ENCODE peak calls at places on chromosomes 13 and 19, in four cellular contexts. Z, V, F and G are unnamed samples.
A peak's percentile ranks its signal among the peaks of the same experiment; 100 is the strongest.

GRCh38 chr19:2775556-2776430 is 7.3 kb downstream of the SGTA start:
- DNase-seq in Z (no peak), V (peak; percentile 75), F (peak; percentile 48), G (peak; percentile 61)

GRCh38 chr13:77386880-77387606 is 60.1 kb upstream of the MYCBP2 start:
- DNase-seq in Z (no peak), V (no peak), F (no peak), G (no peak)

GRCh38 chr19:3046621-3047306 is 15.5 kb downstream of the TLE5 start:
- DNase-seq in Z (peak; percentile 65), V (no peak), F (no peak), G (no peak)

GRCh38 chr19:5018224-5019015 is 49.5 kb downstream of the KDM4B start:
- DNase-seq in Z (no peak), V (no peak), F (no peak), G (no peak)

GRCh38 chr19:45250832-45251451 is at the start of gene MARK4:
- DNase-seq in Z (peak; percentile 55), V (peak; percentile 42), F (peak; percentile 50), G (peak; percentile 64)

GRCh38 chr19:42132030-42132628 is at the start of gene POU2F2:
- DNase-seq in Z (no peak), V (peak; percentile 94), F (peak; percentile 88), G (peak; percentile 86)

GRCh38 chr13:70339738-70340137 is 231.5 kb upstream of the KLHL1 start:
- DNase-seq in Z (peak; percentile 5), V (no peak), F (no peak), G (no peak)

GRCh38 chr19:14416743-14417214 is 2.4 kb downstream of the DDX39A start:
- DNase-seq in Z (no peak), V (peak; percentile 64), F (no peak), G (peak; percentile 31)

GRCh38 chr19:15251749-15252397 is 19.6 kb upstream of the EPHX3 start:
- DNase-seq in Z (peak; percentile 53), V (peak; percentile 28), F (no peak), G (no peak)

GRCh38 chr13:112719016-112719415 is 29.2 kb downstream of the ATP11A start:
- DNase-seq in Z (no peak), V (no peak), F (no peak), G (no peak)

GRCh38 chr19:33282036-33282686 is 20.2 kb downstream of the CEBPA start:
- DNase-seq in Z (no peak), V (no peak), F (no peak), G (no peak)

GRCh38 chr19:2166741-2167738 is 3.3 kb downstream of the DOT1L start:
- DNase-seq in Z (peak; percentile 86), V (peak; percentile 43), F (no peak), G (no peak)

GRCh38 chr19:38163419-38164290 is 60.4 kb downstream of the DPF1 start:
- DNase-seq in Z (no peak), V (no peak), F (no peak), G (no peak)

GRCh38 chr19:34662919-34663318 is 14.0 kb downstream of the SCGB2B2 start:
- DNase-seq in Z (no peak), V (peak; percentile 21), F (no peak), G (peak; percentile 60)

GRCh38 chr13:33281951-33282595 is 3.5 kb downstream of the STARD13 start:
- DNase-seq in Z (no peak), V (no peak), F (no peak), G (no peak)

GRCh38 chr13:110696776-110697175 is 9.1 kb downstream of the CARS2 start:
- DNase-seq in Z (no peak), V (no peak), F (no peak), G (no peak)

GRCh38 chr13:34640179-34640929 is 301.7 kb upstream of the NBEA start:
- DNase-seq in Z (no peak), V (no peak), F (no peak), G (no peak)

GRCh38 chr13:52414051-52414450 is 8.1 kb upstream of the THSD1 start:
- DNase-seq in Z (no peak), V (no peak), F (no peak), G (no peak)
- H3K27ac ChIP-seq in Z (no peak overlapping the region), V (no peak overlapping the region), F (no peak overlapping the region), G (no peak overlapping the region)

GRCh38 chr19:40270362-40271089 is 14.6 kb downstream of the AKT2 start:
- DNase-seq in Z (no peak), V (no peak), F (no peak), G (no peak)

GRCh38 chr19:40271706-40272105 is 13.4 kb downstream of the AKT2 start:
- DNase-seq in Z (no peak), V (no peak), F (no peak), G (no peak)

GRCh38 chr19:40274585-40275544 is 10.3 kb downstream of the AKT2 start:
- DNase-seq in Z (no peak), V (peak; percentile 33), F (no peak), G (peak; percentile 12)

GRCh38 chr19:40272261-40272660 is 12.9 kb downstream of the AKT2 start:
- DNase-seq in Z (no peak), V (no peak), F (no peak), G (no peak)

GRCh38 chr19:40273469-40274360 is 11.4 kb downstream of the AKT2 start:
- DNase-seq in Z (no peak), V (no peak), F (no peak), G (no peak)
- H3K4me3 ChIP-seq in Z (no peak overlapping the region), V (no peak overlapping the region), F (peak overlapping the region; percentile 35), G (no peak overlapping the region)

GRCh38 chr19:18007605-18007938 is 398 bp upstream of the ARRDC2 start:
- DNase-seq in Z (no peak), V (no peak), F (no peak), G (no peak)
- H3K27ac ChIP-seq in Z (peak overlapping the region; percentile 58), V (peak overlapping the region; percentile 88), F (peak overlapping the region; percentile 92), G (peak overlapping the region; percentile 95)

DNA sequence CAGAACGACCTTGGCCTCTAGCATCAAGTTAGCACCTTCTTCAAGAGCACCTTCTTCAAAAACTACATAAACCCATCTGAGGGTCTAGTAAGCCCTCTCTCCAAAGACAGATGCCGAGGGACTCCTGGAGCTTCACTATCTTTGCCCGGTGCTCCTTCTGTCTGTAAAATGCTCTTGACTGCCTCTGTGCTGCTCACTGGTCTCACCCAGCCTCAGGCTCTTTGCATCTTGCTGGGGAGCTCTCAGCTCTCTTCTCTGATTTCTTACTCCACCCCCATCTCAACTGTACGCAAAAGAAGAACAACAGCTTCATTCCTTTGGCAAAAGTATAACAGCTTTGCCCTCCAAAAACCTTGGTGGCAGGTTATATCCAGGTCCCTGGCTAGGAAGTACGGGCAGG is 404.2 kb downstream of the KLF12 start:
- DNase-seq in Z (no peak), V (no peak), F (no peak), G (no peak)
- H3K4me3 ChIP-seq in Z (no peak overlapping the region), V (no peak overlapping the region), F (no peak overlapping the region), G (no peak overlapping the region)

GRCh38 chr19:1093330-1093729 is 1.8 kb downstream of the POLR2E start:
- DNase-seq in Z (no peak), V (no peak), F (no peak), G (no peak)
- H3K27ac ChIP-seq in Z (no peak overlapping the region), V (no peak overlapping the region), F (no peak overlapping the region), G (no peak overlapping the region)

GRCh38 chr19:18006895-18007604 is 920 bp upstream of the ARRDC2 start:
- DNase-seq in Z (peak; percentile 73), V (peak; percentile 80), F (peak; percentile 69), G (peak; percentile 78)
- H3K4me3 ChIP-seq in Z (peak overlapping the region; percentile 53), V (peak overlapping the region; percentile 64), F (peak overlapping the region; percentile 67), G (peak overlapping the region; percentile 68)

GRCh38 chr13:29923554-29924481 is 73.4 kb upstream of the UBL3 start:
- DNase-seq in Z (peak; percentile 93), V (peak; percentile 43), F (peak; percentile 21), G (peak; percentile 40)

GRCh38 chr13:29924482-29924884 is 74.1 kb upstream of the UBL3 start:
- DNase-seq in Z (no peak), V (no peak), F (no peak), G (no peak)

GRCh38 chr13:29921542-29921941 is 71.1 kb upstream of the UBL3 start:
- DNase-seq in Z (no peak), V (no peak), F (no peak), G (no peak)

GRCh38 chr13:29922281-29922821 is 71.9 kb upstream of the UBL3 start:
- DNase-seq in Z (no peak), V (no peak), F (no peak), G (no peak)

DNA sequence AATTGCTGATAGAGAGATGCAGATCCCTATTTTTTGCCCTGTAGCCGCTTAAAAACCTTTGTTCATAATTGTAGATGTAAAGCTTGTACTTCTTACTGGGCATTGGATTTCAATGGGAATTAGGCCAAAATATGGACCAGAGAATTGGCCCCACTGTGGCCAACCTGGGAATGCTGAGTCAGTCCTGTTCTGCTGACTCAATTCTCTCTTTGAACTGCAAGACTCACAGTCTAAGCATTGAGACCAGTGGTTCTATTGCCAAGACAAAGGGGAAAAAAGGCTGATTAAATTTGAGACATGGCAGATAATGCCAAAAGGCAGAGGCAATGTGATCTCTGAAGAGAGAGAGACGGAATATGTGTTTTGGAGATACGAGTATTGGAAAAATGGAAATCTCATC is 72.5 kb upstream of the UBL3 start:
- DNase-seq in Z (no peak), V (no peak), F (no peak), G (no peak)
- H3K27ac ChIP-seq in Z (peak overlapping the region; percentile 90), V (no peak overlapping the region), F (no peak overlapping the region), G (no peak overlapping the region)

GRCh38 chr13:43572601-43573360 is 214.0 kb downstream of the ENOX1 start:
- DNase-seq in Z (no peak), V (no peak), F (no peak), G (peak; percentile 30)
- H3K4me3 ChIP-seq in Z (no peak overlapping the region), V (no peak overlapping the region), F (no peak overlapping the region), G (no peak overlapping the region)

GRCh38 chr19:7636691-7637373 is at the start of gene STXBP2:
- DNase-seq in Z (peak; percentile 87), V (peak; percentile 91), F (peak; percentile 90), G (peak; percentile 91)
- H3K27ac ChIP-seq in Z (peak within 1 kb of the TSS; percentile 82), V (peak within 1 kb of the TSS; percentile 84), F (peak within 1 kb of the TSS; percentile 90), G (peak within 1 kb of the TSS; percentile 77)